ENCODE peak calls at places on chromosomes 11 and 22, in eight cellular contexts. E is CD4-positive, alpha-beta memory T cell; H is hepatocyte; Z is PC-3; V is lung; B is esophagus squamous epithelium; M is thoracic aorta; L is tibial nerve. I is an unnamed sample.

GRCh38 chr22:40634119-40634903 is 2.2 kb downstream of the MRTFA start:
- DNase-seq in B (no peak), E (no peak), V (no peak), M (no peak), H (no peak), Z (no peak), L (no peak), I (no peak)

GRCh38 chr22:28958611-28959010 is 75.2 kb downstream of the ZNRF3 start:
- DNase-seq in V (no peak), Z (no peak), L (no peak), B (no peak), H (no peak), E (no peak), M (no peak), I (no peak)

GRCh38 chr11:69486773-69487266 is 5.4 kb downstream of the LINC01488 start:
- DNase-seq in E (no peak), L (peak), B (no peak), Z (no peak), V (no peak), H (no peak), M (no peak), I (no peak)

GRCh38 chr22:30421695-30422480 is 3.7 kb upstream of the MTFP1 start:
- DNase-seq in M (no peak), L (no peak), Z (peak), E (no peak), H (peak), V (no peak), B (no peak), I (peak)

GRCh38 chr11:100739636-100740035 is 52.5 kb downstream of the ARHGAP42 start:
- DNase-seq in V (peak), L (no peak), E (no peak), B (no peak), M (no peak), Z (peak), H (peak), I (no peak)

GRCh38 chr11:72075109-72075508 is 5.2 kb downstream of the NUMA1 start:
- DNase-seq in E (no peak), B (no peak), L (no peak), M (no peak), V (no peak), H (no peak), Z (no peak), I (no peak)

GRCh38 chr22:48807155-48807554 is 1020.5 kb downstream of the BRD1 start:
- DNase-seq in H (no peak), V (no peak), E (no peak), Z (no peak), B (no peak), M (no peak), L (no peak), I (no peak)

GRCh38 chr11:132242662-132243061 is 872.2 kb downstream of the NTM start:
- DNase-seq in V (no peak), Z (no peak), L (no peak), M (no peak), B (no peak), E (no peak), H (no peak), I (no peak)

GRCh38 chr11:71305451-71306125 is 53.2 kb upstream of the SHANK2 start:
- DNase-seq in M (no peak), Z (no peak), L (no peak), V (peak), E (no peak), B (no peak), H (no peak), I (peak)

GRCh38 chr11:116731821-116732739 is 40.7 kb downstream of the BUD13 start:
- DNase-seq in L (no peak), H (no peak), V (no peak), Z (no peak), M (no peak), E (no peak), B (no peak), I (no peak)

GRCh38 chr22:43448048-43448447 is 36.2 kb downstream of the MPPED1 start:
- DNase-seq in L (no peak), B (no peak), V (no peak), M (no peak), Z (no peak), E (no peak), H (no peak), I (no peak)

GRCh38 chr11:119403021-119403420 is 20.0 kb downstream of the THY1 start:
- DNase-seq in L (no peak), H (peak), E (no peak), M (no peak), B (no peak), Z (no peak), V (no peak), I (no peak)

GRCh38 chr22:24517446-24517845 is 22.3 kb downstream of the UPB1 start:
- DNase-seq in E (no peak), M (no peak), H (no peak), Z (no peak), V (no peak), L (no peak), B (no peak), I (no peak)

GRCh38 chr11:67562951-67563350 is 20.7 kb upstream of the GSTP1 start:
- DNase-seq in M (no peak), E (no peak), H (no peak), Z (no peak), L (no peak), B (no peak), V (no peak), I (no peak)

GRCh38 chr11:68821670-68822069 is 20.0 kb downstream of the CPT1A start:
- DNase-seq in V (no peak), B (no peak), M (no peak), Z (no peak), H (no peak), E (no peak), L (no peak), I (no peak)

GRCh38 chr22:37711490-37711889 is 14.6 kb downstream of the TRIOBP start:
- DNase-seq in L (no peak), E (no peak), Z (no peak), B (no peak), V (no peak), H (no peak), M (no peak), I (no peak)

DNA sequence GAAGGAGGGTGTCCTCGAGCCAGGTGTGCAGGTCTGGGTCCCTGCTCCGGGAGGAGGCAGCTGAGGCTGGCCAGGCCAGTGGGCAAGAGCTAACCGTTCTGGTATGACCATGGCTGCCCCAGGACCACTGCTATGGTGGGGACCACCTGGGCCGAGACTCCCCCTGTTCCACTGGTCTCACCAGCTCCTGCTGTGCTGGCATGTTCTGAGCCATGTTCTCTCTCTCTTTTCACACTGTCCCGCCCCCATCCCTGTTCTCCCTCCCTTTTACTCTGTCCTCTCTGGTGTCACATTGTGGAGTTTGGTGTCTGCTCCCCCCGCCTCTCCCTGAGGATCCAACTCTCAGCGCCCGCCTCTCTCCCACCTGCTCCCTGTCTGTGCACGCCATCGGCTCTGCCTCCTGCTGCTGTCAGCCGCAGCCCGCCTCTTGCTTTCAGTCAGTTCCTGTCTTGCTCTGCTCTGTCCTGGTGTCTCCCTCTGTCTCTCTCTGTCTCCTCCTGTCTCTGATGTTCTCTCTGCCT is 66.4 kb downstream of the LRRC32 start:
- DNase-seq in M (no peak), L (no peak), V (no peak), H (no peak), E (no peak), Z (no peak), B (no peak), I (peak)
- H3K27ac ChIP-seq in M (no peak), L (no peak), V (peak), H (no peak), E (no peak), Z (no peak), B (peak), I (peak)

GRCh38 chr22:46072981-46073682 is 77.2 kb upstream of the PPARA start:
- DNase-seq in L (peak), V (no peak), E (no peak), B (no peak), Z (no peak), M (no peak), H (no peak), I (no peak)

GRCh38 chr22:46073683-46074504 is 76.4 kb upstream of the PPARA start:
- DNase-seq in L (peak), B (no peak), V (no peak), E (no peak), M (no peak), H (no peak), Z (no peak), I (no peak)

GRCh38 chr22:46076651-46077339 is 73.5 kb upstream of the PPARA start:
- DNase-seq in Z (peak), E (no peak), H (no peak), L (peak), B (no peak), M (no peak), V (peak), I (no peak)

GRCh38 chr22:46075764-46076531 is 74.4 kb upstream of the PPARA start:
- DNase-seq in V (no peak), H (no peak), Z (no peak), L (peak), E (no peak), M (no peak), B (no peak), I (no peak)

GRCh38 chr22:46074771-46075551 is 75.4 kb upstream of the PPARA start:
- DNase-seq in M (no peak), V (no peak), Z (no peak), H (no peak), B (no peak), E (no peak), L (peak), I (no peak)
- H3K4me3 ChIP-seq in M (peak), V (peak), Z (peak), H (no peak), B (peak), E (no peak), L (peak), I (peak)

GRCh38 chr11:123173040-123173855 is 21.8 kb downstream of the CLMP start:
- DNase-seq in H (peak), B (no peak), E (no peak), M (no peak), L (no peak), V (no peak), Z (peak), I (no peak)
- H3K27ac ChIP-seq in H (peak), B (peak), E (no peak), M (peak), L (no peak), V (no peak), Z (peak), I (peak)

GRCh38 chr11:2549491-2549875 is 104.7 kb downstream of the KCNQ1 start:
- DNase-seq in L (no peak), M (no peak), H (no peak), V (no peak), B (no peak), Z (no peak), E (no peak), I (no peak)
- H3K4me3 ChIP-seq in L (no peak), M (no peak), H (no peak), V (no peak), B (no peak), Z (no peak), E (no peak), I (no peak)

GRCh38 chr11:1340111-1340510 is 30.7 kb upstream of the TOLLIP start:
- DNase-seq in V (no peak), H (no peak), M (no peak), Z (no peak), E (peak), L (no peak), B (no peak), I (peak)
- H3K27ac ChIP-seq in V (no peak), H (no peak), M (no peak), Z (no peak), E (no peak), L (no peak), B (no peak), I (no peak)